ENCODE peak calls at places on chromosomes 16 and 17, in four cellular contexts. X is K562, Q is GM12878, B is SK-N-SH. E is an unnamed sample.

GRCh38 chr16:30692381-30693074 is 6.4 kb upstream of the SRCAP start:
- DNase-seq in Q (no peak), B (no peak), X (no peak), E (no peak)

GRCh38 chr17:61411114-61411943 is 11.7 kb downstream of the TBX2 start:
- DNase-seq in Q (no peak), B (peak), X (no peak), E (no peak)

GRCh38 chr16:67406628-67407027 is 9.6 kb downstream of the ZDHHC1 start:
- DNase-seq in Q (no peak), X (no peak), B (peak), E (no peak)

GRCh38 chr17:44829558-44830358 is at the start of gene GJC1:
- DNase-seq in X (peak), Q (no peak), B (peak), E (no peak)

GRCh38 chr17:18008496-18009268 is 30.3 kb downstream of the ATPAF2 start:
- DNase-seq in Q (no peak), B (peak), X (no peak), E (no peak)

GRCh38 chr17:50064253-50064991 is 8.5 kb downstream of the ITGA3 start:
- DNase-seq in B (peak), Q (no peak), X (peak), E (peak)

GRCh38 chr17:83180996-83181481 is 101.6 kb downstream of the METRNL start:
- DNase-seq in X (no peak), Q (no peak), B (peak), E (no peak)

GRCh38 chr17:82864721-82865240 is 25.0 kb upstream of the ZNF750 start:
- DNase-seq in B (no peak), Q (no peak), X (no peak), E (no peak)

GRCh38 chr17:73544333-73544732 is 99.9 kb downstream of the SDK2 start:
- DNase-seq in Q (no peak), B (no peak), X (no peak), E (no peak)

GRCh38 chr16:88828711-88829110 is 17.0 kb upstream of the APRT start:
- DNase-seq in X (no peak), B (no peak), Q (no peak), E (no peak)
- TF ChIP-seq REST in X (no peak), B (no peak), Q (no peak), E (no peak)

GRCh38 chr17:9120471-9120870 is 99.2 kb downstream of the NTN1 start:
- DNase-seq in Q (no peak), X (peak), B (no peak), E (peak)

GRCh38 chr17:9115446-9116265 is 94.3 kb downstream of the NTN1 start:
- DNase-seq in X (no peak), Q (no peak), B (peak), E (no peak)

GRCh38 chr17:9116311-9116820 is 95.1 kb downstream of the NTN1 start:
- DNase-seq in Q (no peak), X (no peak), B (no peak), E (no peak)

GRCh38 chr17:9121186-9121820 is 100.0 kb downstream of the NTN1 start:
- DNase-seq in B (no peak), Q (no peak), X (no peak), E (no peak)

GRCh38 chr17:9116861-9117568 is 95.7 kb downstream of the NTN1 start:
- DNase-seq in X (no peak), B (no peak), Q (no peak), E (no peak)
- TF ChIP-seq YY1 in X (no peak), B (no peak), Q (no peak), E (no peak)

GRCh38 chr16:14074544-14074943 is 3.4 kb downstream of the MRTFB start:
- DNase-seq in Q (no peak), X (no peak), B (no peak), E (no peak)
- TF ChIP-seq RAD21 in Q (no peak), X (no peak), B (no peak), E (no peak)

GRCh38 chr16:2224183-2224486 is 744 bp downstream of the E4F1 start:
- DNase-seq in B (no peak), X (no peak), Q (no peak), E (no peak)

GRCh38 chr16:2228161-2228824 is 4.9 kb downstream of the E4F1 start:
- DNase-seq in B (no peak), Q (no peak), X (no peak), E (no peak)

GRCh38 chr16:2226918-2227317 is 3.5 kb downstream of the E4F1 start:
- DNase-seq in B (no peak), Q (no peak), X (no peak), E (no peak)

GRCh38 chr16:2226245-2226793 is 2.9 kb downstream of the E4F1 start:
- DNase-seq in X (no peak), B (no peak), Q (no peak), E (no peak)

GRCh38 chr16:2223375-2224182 is at the start of gene E4F1:
- DNase-seq in X (peak), B (peak), Q (peak), E (peak)
- TF ChIP-seq REST in X (no peak), B (peak), Q (no peak), E (no peak)

DNA sequence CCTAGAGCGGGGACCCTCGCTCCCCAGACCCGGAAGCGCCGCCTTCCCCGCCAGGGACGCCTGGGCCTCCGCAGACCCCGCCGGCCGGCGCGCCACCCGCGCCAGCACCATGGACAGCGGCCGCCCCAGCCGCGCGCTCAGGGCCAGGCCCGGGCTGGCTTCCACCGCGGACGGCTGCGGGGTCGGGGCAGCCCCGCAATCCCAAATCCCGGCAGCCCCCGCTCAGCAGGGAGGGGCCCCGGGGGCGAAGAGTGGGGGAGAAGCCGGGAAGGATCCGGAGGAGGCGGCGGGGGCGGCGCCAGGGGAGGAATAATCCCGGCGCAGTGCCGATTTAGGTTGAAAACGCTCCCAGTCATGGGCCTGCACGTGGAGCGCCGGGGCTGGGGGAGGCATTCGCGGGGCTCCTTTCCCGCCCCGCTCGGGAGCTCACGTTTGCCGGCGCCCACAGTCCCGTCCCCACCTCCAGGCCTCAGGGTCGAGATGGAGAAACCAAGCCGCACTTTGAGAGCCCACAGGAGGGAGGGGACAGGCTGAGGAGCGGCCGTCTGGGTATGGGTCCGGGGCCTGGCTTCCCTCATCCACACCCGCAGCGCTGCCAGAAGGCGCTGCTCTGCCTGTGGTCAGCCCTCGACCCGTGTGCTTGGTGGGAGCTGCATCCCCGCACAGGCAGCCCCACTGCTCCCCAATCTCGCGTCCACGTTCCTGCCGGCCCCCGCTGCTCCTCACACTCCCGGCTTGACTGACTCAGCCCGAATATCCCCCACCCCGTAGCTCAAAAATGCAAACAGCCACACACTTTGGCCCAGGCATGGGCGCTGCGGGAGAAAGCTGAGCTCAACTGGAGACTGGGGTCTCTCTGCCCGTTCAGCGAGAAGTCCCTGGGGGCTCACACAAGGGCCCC is 4.7 kb downstream of the FBXL16 start:
- DNase-seq in B (no peak), Q (no peak), X (peak), E (no peak)
- TF ChIP-seq YY1 in B (no peak), Q (no peak), X (no peak), E (no peak)

GRCh38 chr16:22692916-22693646 is 120.9 kb upstream of the HS3ST2 start:
- DNase-seq in B (no peak), X (no peak), Q (no peak), E (no peak)
- TF ChIP-seq RAD21 in B (no peak), X (no peak), Q (no peak), E (no peak)

DNA sequence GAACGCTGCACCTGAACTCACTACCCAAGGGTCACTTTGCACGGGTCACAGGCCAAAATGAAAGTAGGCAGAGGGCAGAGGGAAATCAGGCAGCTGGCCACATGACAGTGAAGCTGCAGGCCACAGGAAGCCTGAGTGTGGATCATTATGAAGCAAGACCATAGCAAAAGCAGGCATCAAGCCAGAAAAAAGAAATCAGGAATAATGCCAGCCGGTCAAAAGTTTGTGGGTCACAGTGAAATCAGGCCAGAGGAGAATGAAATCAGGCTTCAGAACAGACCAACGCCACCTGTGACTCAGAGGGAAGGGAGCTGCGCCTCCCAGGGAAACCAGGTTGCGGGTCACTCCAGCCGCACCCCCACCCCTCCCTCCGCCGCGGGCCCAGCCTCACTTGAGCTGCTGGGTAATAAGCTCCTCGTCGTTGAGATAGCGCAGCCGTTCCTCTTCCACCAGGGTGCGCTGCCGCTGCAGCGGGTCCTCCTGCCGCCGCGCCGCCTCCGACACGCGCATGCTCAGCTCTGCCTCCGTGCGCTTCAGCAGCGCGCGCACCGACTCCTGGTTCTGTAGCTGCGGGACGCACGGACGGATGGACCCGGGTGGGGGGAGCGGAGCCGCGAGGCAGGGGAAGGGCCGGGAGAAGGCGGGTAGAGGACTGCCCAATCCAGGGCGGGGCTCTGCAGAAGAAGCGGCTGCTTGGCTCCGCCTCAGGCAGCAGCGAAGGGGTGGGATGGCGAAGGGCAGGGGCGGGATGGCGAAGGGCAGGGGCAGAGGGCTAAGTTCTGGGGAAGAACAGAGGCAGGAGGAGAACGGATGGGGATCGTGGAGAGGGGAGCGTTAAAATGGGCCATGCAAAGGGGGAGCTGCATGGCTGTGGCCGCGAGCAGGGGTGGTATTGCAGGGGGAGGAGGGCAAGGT is 47.7 kb downstream of the SRCIN1 start:
- DNase-seq in B (peak), Q (peak), X (peak), E (peak)
- TF ChIP-seq REST in B (no peak), Q (no peak), X (no peak), E (no peak)

DNA sequence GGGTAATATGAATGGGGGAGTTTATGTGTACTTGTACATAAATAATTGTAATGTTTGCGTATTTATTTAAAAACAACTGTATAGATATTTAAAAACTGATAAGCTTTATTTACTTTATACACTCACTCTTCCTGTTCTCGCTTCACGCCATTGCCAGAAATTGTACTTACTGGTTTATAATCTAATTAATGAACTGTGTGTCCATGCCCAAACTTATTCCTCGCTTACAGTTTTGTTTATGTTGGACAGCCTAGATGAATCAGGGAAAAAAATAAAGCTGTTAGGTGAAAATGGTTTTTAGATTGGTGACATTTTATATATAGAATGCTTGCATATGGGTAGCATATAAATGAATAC is 30.8 kb downstream of the AATF start:
- DNase-seq in X (no peak), B (no peak), Q (no peak), E (no peak)
- TF ChIP-seq YY1 in X (no peak), B (no peak), Q (no peak), E (no peak)

GRCh38 chr16:57624806-57625500 is 3.5 kb upstream of the ADGRG1 start:
- DNase-seq in B (no peak), X (no peak), Q (no peak), E (no peak)
- TF ChIP-seq RAD21 in B (no peak), X (no peak), Q (no peak), E (no peak)

DNA sequence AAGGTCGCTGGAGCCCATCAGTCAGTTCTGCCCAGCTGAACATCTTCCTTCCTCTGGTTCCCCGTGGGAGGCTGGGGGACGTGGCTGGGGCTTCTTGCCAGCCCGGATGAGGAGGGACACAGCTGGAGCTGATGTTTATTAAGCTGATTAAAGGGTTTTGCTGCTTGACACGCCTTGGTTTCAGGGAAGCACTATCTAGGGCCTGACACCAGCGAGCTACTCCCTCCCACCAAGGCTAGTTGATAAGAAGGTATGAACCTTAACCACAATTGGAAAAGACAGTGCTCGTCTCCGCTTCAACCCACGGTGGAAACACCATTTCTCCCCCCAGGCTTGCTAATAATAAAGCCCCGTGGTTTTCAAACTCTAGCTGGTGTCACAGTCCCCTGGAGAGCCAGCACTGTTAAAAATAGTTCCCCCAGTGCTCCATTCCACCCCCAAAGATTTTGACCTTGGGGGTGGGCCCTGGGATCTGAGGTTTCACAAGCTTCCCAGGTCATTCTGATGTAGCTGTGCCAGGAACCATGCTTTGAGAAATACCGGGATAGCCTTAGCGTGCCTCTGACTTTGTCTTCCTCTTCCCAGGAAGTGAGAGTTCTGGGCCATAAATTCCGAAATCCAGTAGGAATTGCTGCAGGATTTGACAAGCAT is 5.5 kb downstream of the DHODH start:
- DNase-seq in Q (no peak), X (peak), B (no peak), E (no peak)
- TF ChIP-seq REST in Q (no peak), X (no peak), B (no peak), E (no peak)

E was measured in HCT116.